ENCODE peak calls at places on chromosome 19, in five cellular contexts. W, L, G, H and P are unnamed samples.

GRCh38 chr19:15015946-15016542 is 33.2 kb upstream of the CASP14 start:
- DNase-seq in H (no peak), L (peak; percentile 3), G (no peak), W (no peak), P (peak; percentile 36)

GRCh38 chr19:10817291-10818038 is 18.5 kb downstream of the TMED1 start:
- DNase-seq in W (no peak), L (peak; percentile 98), H (peak; percentile 90), G (no peak), P (no peak)

GRCh38 chr19:31220540-31220939 is 128.7 kb downstream of the TSHZ3 start:
- DNase-seq in L (peak; percentile 33), G (peak; percentile 13), W (peak; percentile 1), H (no peak), P (no peak)

GRCh38 chr19:46346821-46347571 is at the start of gene PPP5C:
- DNase-seq in H (peak; percentile 96), W (peak; percentile 81), L (peak; percentile 86), G (peak; percentile 79), P (peak; percentile 96)

GRCh38 chr19:33246729-33247440 is 21.2 kb upstream of the SLC7A10 start:
- DNase-seq in G (no peak), W (no peak), L (no peak), H (no peak), P (no peak)

GRCh38 chr19:10112895-10113591 is 1.6 kb downstream of the P2RY11 start:
- DNase-seq in G (peak; percentile 70), H (no peak), W (peak; percentile 64), L (peak; percentile 50), P (peak; percentile 53)

GRCh38 chr19:39946532-39946931 is 12.1 kb upstream of the FCGBP start:
- DNase-seq in H (no peak), W (no peak), G (no peak), L (peak; percentile 55), P (no peak)

GRCh38 chr19:38559428-38560401 is 58.0 kb downstream of the MAP4K1 start:
- DNase-seq in L (no peak), G (no peak), H (no peak), W (no peak), P (no peak)

GRCh38 chr19:33906578-33907335 is 110.1 kb downstream of the KCTD15 start:
- DNase-seq in H (no peak), L (peak; percentile 10), W (no peak), G (no peak), P (no peak)

GRCh38 chr19:33809960-33810359 is 13.3 kb downstream of the KCTD15 start:
- DNase-seq in H (no peak), W (no peak), L (peak; percentile 57), G (no peak), P (no peak)

GRCh38 chr19:12787458-12787857 is 3.8 kb upstream of the JUNB start:
- DNase-seq in W (no peak), H (no peak), L (no peak), G (no peak), P (no peak)

GRCh38 chr19:49119411-49120324 is at the start of gene PPFIA3:
- DNase-seq in L (peak; percentile 42), H (peak; percentile 80), G (no peak), W (no peak), P (peak; percentile 49)

GRCh38 chr19:19562665-19563347 is 24.7 kb downstream of the CILP2 start:
- DNase-seq in H (no peak), G (peak; percentile 37), L (no peak), W (no peak), P (no peak)

GRCh38 chr19:39308531-39309304 is 11.9 kb downstream of the LRFN1 start:
- DNase-seq in W (no peak), H (peak; percentile 22), G (no peak), L (no peak), P (peak; percentile 46)

GRCh38 chr19:291561-292280 is 518 bp upstream of the PLPP2 start:
- DNase-seq in H (peak; percentile 59), W (no peak), G (no peak), L (no peak), P (no peak)

GRCh38 chr19:45569619-45570421 is 14.8 kb downstream of the OPA3 start:
- DNase-seq in L (peak; percentile 61), G (peak; percentile 53), W (peak; percentile 75), H (no peak), P (peak; percentile 75)

GRCh38 chr19:19445288-19445687 is 39.8 kb downstream of the GATAD2A start:
- DNase-seq in G (no peak), L (no peak), W (no peak), H (no peak), P (no peak)

GRCh38 chr19:56131651-56132050 is 9.4 kb upstream of the ZNF444 start:
- DNase-seq in H (no peak), W (no peak), G (no peak), L (no peak), P (no peak)

GRCh38 chr19:9309974-9310446 is 372 bp upstream of the ZNF699 start:
- DNase-seq in H (peak; percentile 96), G (no peak), L (peak; percentile 89), W (peak; percentile 94), P (no peak)

GRCh38 chr19:14116918-14117578 is 514 bp downstream of the PRKACA start:
- DNase-seq in G (peak; percentile 11), H (peak; percentile 82), W (no peak), L (no peak), P (no peak)

GRCh38 chr19:8460516-8461298 is 15.9 kb downstream of the HNRNPM start:
- DNase-seq in W (no peak), H (peak; percentile 29), L (peak; percentile 57), G (no peak), P (no peak)

GRCh38 chr19:1775951-1776605 is 22.8 kb downstream of the ONECUT3 start:
- DNase-seq in H (no peak), L (no peak), G (no peak), W (no peak), P (no peak)

GRCh38 chr19:4844348-4845179 is 13.1 kb upstream of the TICAM1 start:
- DNase-seq in G (no peak), L (peak; percentile 82), H (peak; percentile 90), W (no peak), P (no peak)

GRCh38 chr19:19610376-19611240 is 7.9 kb downstream of the PBX4 start:
- DNase-seq in G (no peak), W (no peak), H (no peak), L (no peak), P (no peak)

GRCh38 chr19:2695288-2695866 is 7.1 kb downstream of the GNG7 start:
- DNase-seq in H (no peak), W (peak; percentile 87), L (no peak), G (no peak), P (no peak)

GRCh38 chr19:41416194-41416674 is 10.9 kb downstream of the B3GNT8 start:
- DNase-seq in H (no peak), G (no peak), W (no peak), L (no peak), P (no peak)

GRCh38 chr19:15829277-15829770 is 13.9 kb upstream of the OR10H1 start:
- DNase-seq in L (no peak), H (no peak), W (no peak), G (no peak), P (no peak)

GRCh38 chr19:45692187-45693111 is at the start of gene QPCTL:
- DNase-seq in L (peak; percentile 99), W (peak; percentile 99), H (peak; percentile 99), G (peak; percentile 94), P (peak; percentile 99)

GRCh38 chr19:46478356-46478986 is 7.1 kb upstream of the PNMA8A start:
- DNase-seq in W (no peak), G (no peak), L (peak; percentile 77), H (no peak), P (no peak)

GRCh38 chr19:41774515-41774980 is 19.2 kb downstream of the CEACAM6 start:
- DNase-seq in W (no peak), L (no peak), G (peak; percentile 47), H (no peak), P (no peak)

GRCh38 chr19:18364826-18365528 is 21.0 kb upstream of the GDF15 start:
- DNase-seq in W (peak; percentile 31), G (no peak), H (peak; percentile 87), L (peak; percentile 97), P (peak; percentile 90)

GRCh38 chr19:45352914-45353796 is 12.6 kb downstream of the KLC3 start:
- DNase-seq in W (no peak), L (peak; percentile 12), H (no peak), G (no peak), P (peak; percentile 36)

GRCh38 chr19:35224681-35225604 is 3.6 kb downstream of the FAM187B start:
- DNase-seq in L (no peak), W (no peak), G (no peak), H (no peak), P (peak; percentile 58)

GRCh38 chr19:9075064-9075964 is 11.5 kb upstream of the OR1M1 start:
- DNase-seq in H (peak; percentile 90), W (peak; percentile 27), L (peak; percentile 89), G (no peak), P (peak; percentile 63)

GRCh38 chr19:17530586-17530985 is 19.1 kb downstream of the PGLS start:
- DNase-seq in L (no peak), W (no peak), G (no peak), H (no peak), P (no peak)

GRCh38 chr19:43634516-43634876 is 5.2 kb downstream of the CADM4 start:
- DNase-seq in G (no peak), L (no peak), W (no peak), H (no peak), P (no peak)

GRCh38 chr19:12791345-12792047 is at the start of gene JUNB:
- DNase-seq in H (peak; percentile 99), W (peak; percentile 89), G (peak; percentile 97), L (peak; percentile 95), P (peak; percentile 98)

GRCh38 chr19:13888281-13888680 is 11.3 kb downstream of the NANOS3 start:
- DNase-seq in W (no peak), G (no peak), L (no peak), H (no peak), P (no peak)